ENCODE peak calls at places on chromosomes 6 and 20, in nine cellular contexts. Z is suprapubic skin, A is astrocyte, Y is aorta, Q is endodermal cell, O is AG04450, L is neuronal stem cell, D is gastrocnemius medialis, G is SK-N-SH. I is an unnamed sample.
A peak's percentile ranks its signal among the peaks of the same experiment; 100 is the strongest.

GRCh38 chr6:157679605-157680580 is 143.2 kb upstream of the SNX9 start:
- DNase-seq in Z (no peak), A (no peak), Y (no peak), Q (peak; percentile 31), O (no peak), L (no peak), D (no peak), G (no peak), I (no peak)

GRCh38 chr6:156840136-156840535 is 63.0 kb downstream of the ARID1B start:
- DNase-seq in Z (no peak), A (no peak), Y (no peak), Q (no peak), O (no peak), L (no peak), D (no peak), G (no peak), I (no peak)

GRCh38 chr6:145929037-145929633 is 35.0 kb downstream of the SHPRH start:
- DNase-seq in Z (no peak), A (peak; percentile 25), Y (no peak), Q (no peak), O (peak; percentile 13), L (peak; percentile 17), D (no peak), G (peak; percentile 3), I (peak; percentile 4)

GRCh38 chr6:73207221-73207837 is 18.0 kb downstream of the KHDC1L start:
- DNase-seq in Z (no peak), A (peak; percentile 44), Y (no peak), Q (no peak), O (no peak), L (no peak), D (no peak), G (no peak), I (no peak)

GRCh38 chr6:149184523-149184922 is 133.0 kb upstream of the TAB2 start:
- DNase-seq in Z (no peak), A (no peak), Y (no peak), Q (no peak), O (no peak), L (no peak), D (no peak), G (no peak), I (no peak)

GRCh38 chr20:25248501-25249172 is 752 bp downstream of the PYGB start:
- DNase-seq in Z (no peak), A (no peak), Y (peak; percentile 83), Q (peak; percentile 76), O (no peak), L (peak; percentile 50), D (no peak), G (peak; percentile 73), I (no peak)

GRCh38 chr6:22470454-22471368 is 98.7 kb upstream of the HDGFL1 start:
- DNase-seq in Z (no peak), A (peak; percentile 59), Y (no peak), Q (peak; percentile 43), O (no peak), L (no peak), D (peak; percentile 5), G (peak; percentile 55), I (no peak)

GRCh38 chr6:39426057-39426592 is 103.6 kb upstream of the KCNK16 start:
- DNase-seq in Z (no peak), A (peak; percentile 75), Y (no peak), Q (no peak), O (no peak), L (no peak), D (no peak), G (no peak), I (no peak)

GRCh38 chr6:16831136-16831535 is 69.9 kb upstream of the ATXN1 start:
- DNase-seq in Z (no peak), A (no peak), Y (no peak), Q (no peak), O (no peak), L (no peak), D (no peak), G (no peak), I (no peak)

GRCh38 chr6:30814137-30815084 is 69.9 kb upstream of the DDR1 start:
- DNase-seq in Z (no peak), A (peak; percentile 81), Y (peak; percentile 10), Q (peak; percentile 71), O (no peak), L (no peak), D (no peak), G (no peak), I (no peak)

GRCh38 chr20:59738851-59739250 is 134.5 kb downstream of the PHACTR3 start:
- DNase-seq in Z (no peak), A (no peak), Y (peak; percentile 30), Q (no peak), O (no peak), L (no peak), D (no peak), G (no peak), I (no peak)

GRCh38 chr6:72643214-72643613 is 21.4 kb downstream of the KCNQ5 start:
- DNase-seq in Z (no peak), A (no peak), Y (no peak), Q (no peak), O (no peak), L (no peak), D (no peak), G (no peak), I (no peak)

GRCh38 chr6:2026133-2026532 is 219.3 kb downstream of the GMDS start:
- DNase-seq in Z (no peak), A (peak; percentile 67), Y (no peak), Q (no peak), O (no peak), L (no peak), D (no peak), G (no peak), I (no peak)

GRCh38 chr6:109503327-109504224 is 20.6 kb upstream of the ZBTB24 start:
- DNase-seq in Z (no peak), A (no peak), Y (no peak), Q (no peak), O (no peak), L (no peak), D (no peak), G (no peak), I (no peak)

GRCh38 chr6:29941476-29941875 is 856 bp upstream of the HLA-A start:
- DNase-seq in Z (no peak), A (no peak), Y (no peak), Q (no peak), O (no peak), L (no peak), D (no peak), G (no peak), I (no peak)

GRCh38 chr6:128239898-128240509 is 280.4 kb downstream of the PTPRK start:
- DNase-seq in Z (no peak), A (no peak), Y (no peak), Q (no peak), O (no peak), L (no peak), D (no peak), G (no peak), I (no peak)

GRCh38 chr6:61614119-61614518 is 671.9 kb downstream of the KHDRBS2 start:
- DNase-seq in Z (no peak), A (no peak), Y (no peak), Q (no peak), O (no peak), L (no peak), D (no peak), G (no peak), I (no peak)
- H3K4me3 ChIP-seq in Z (no peak overlapping the region), A (no peak overlapping the region), Y (no peak overlapping the region), Q (no peak overlapping the region), O (no peak overlapping the region), L (no peak overlapping the region), D (no peak overlapping the region), G (no peak overlapping the region), I (no peak overlapping the region)

DNA sequence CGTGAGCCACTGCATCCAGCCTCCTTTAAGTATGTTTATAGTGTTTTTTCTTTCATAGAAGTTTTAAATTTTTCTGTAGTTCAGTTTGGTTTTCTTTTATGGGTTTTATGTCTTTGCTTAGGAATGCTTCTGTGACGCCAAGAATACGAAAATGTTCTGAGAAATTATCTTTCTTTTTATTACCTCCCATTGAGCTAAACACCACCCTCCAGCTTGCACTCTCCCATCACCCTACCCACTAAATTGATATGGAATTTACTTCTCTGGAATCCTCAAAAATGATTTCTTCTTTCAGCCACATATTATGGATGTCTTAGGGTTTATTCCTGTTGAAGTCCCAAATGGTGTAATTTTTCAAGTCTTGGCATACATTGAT is 38.1 kb downstream of the JARID2 start:
- DNase-seq in Z (no peak), A (peak; percentile 62), Y (no peak), Q (no peak), O (no peak), L (no peak), D (no peak), G (no peak), I (no peak)
- H3K4me3 ChIP-seq in Z (no peak overlapping the region), A (no peak overlapping the region), Y (no peak overlapping the region), Q (no peak overlapping the region), O (no peak overlapping the region), L (no peak overlapping the region), D (no peak overlapping the region), G (no peak overlapping the region), I (no peak overlapping the region)

DNA sequence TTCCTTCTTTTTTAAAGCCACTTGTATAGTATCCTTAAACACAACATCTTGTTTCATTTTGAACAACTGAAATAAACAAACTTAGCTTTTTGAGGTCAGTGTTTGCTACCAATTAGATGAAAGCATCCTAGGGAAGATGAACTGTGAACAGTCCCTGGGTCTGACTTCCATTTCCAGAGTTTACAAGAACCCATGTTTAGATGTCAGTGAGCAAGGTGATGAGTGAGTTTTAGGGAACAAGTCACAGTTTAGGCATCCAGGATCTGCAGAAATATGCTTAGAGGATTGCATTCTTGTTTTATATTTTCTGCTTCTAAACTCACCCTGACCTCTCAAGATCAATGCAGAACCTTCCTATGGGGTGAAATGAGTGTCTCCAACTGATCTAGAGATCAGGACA is 3.0 kb downstream of the ZC2HC1B start:
- DNase-seq in Z (no peak), A (no peak), Y (no peak), Q (no peak), O (no peak), L (no peak), D (no peak), G (no peak), I (no peak)
- H3K4me3 ChIP-seq in Z (no peak overlapping the region), A (no peak overlapping the region), Y (no peak overlapping the region), Q (no peak overlapping the region), O (no peak overlapping the region), L (no peak overlapping the region), D (no peak overlapping the region), G (no peak overlapping the region), I (no peak overlapping the region)

GRCh38 chr6:142014515-142014914 is 118.2 kb upstream of the GJE1 start:
- DNase-seq in Z (no peak), A (peak; percentile 91), Y (no peak), Q (peak; percentile 51), O (peak; percentile 74), L (no peak), D (no peak), G (no peak), I (no peak)

GRCh38 chr6:142015011-142015410 is 117.7 kb upstream of the GJE1 start:
- DNase-seq in Z (no peak), A (no peak), Y (no peak), Q (peak; percentile 84), O (no peak), L (no peak), D (no peak), G (no peak), I (no peak)

GRCh38 chr6:142013286-142013685 is 119.4 kb upstream of the GJE1 start:
- DNase-seq in Z (no peak), A (peak; percentile 93), Y (no peak), Q (no peak), O (peak; percentile 37), L (no peak), D (no peak), G (no peak), I (no peak)

GRCh38 chr6:142011775-142012174 is 121.0 kb upstream of the GJE1 start:
- DNase-seq in Z (no peak), A (no peak), Y (no peak), Q (no peak), O (no peak), L (no peak), D (no peak), G (no peak), I (no peak)

GRCh38 chr6:142013875-142014495 is 118.7 kb upstream of the GJE1 start:
- DNase-seq in Z (no peak), A (peak; percentile 32), Y (no peak), Q (no peak), O (no peak), L (no peak), D (no peak), G (no peak), I (no peak)
- H3K4me3 ChIP-seq in Z (no peak overlapping the region), A (peak overlapping the region; percentile 46), Y (no peak overlapping the region), Q (peak overlapping the region; percentile 59), O (no peak overlapping the region), L (no peak overlapping the region), D (no peak overlapping the region), G (peak overlapping the region; percentile 34), I (no peak overlapping the region)

I was measured in iPS DF 6.9.